ENCODE peak calls at places on chromosomes 12 and 14, in eight cellular contexts. Z, X, F, K, N, Q, C and G are unnamed samples. For H3K4me1, the result is how much of the 10 kb centered on the place peaks cover.

GRCh38 chr14:50631408-50631821 is 36.7 kb downstream of the SAV1 start:
- DNase-seq in Z (no peak), K (no peak), X (no peak), F (no peak), N (no peak), C (no peak), Q (peak), G (no peak)

GRCh38 chr12:53492830-53493609 is 6.2 kb downstream of the MAP3K12 start:
- DNase-seq in Q (peak), X (peak), F (peak), K (peak), Z (peak), N (peak), C (peak), G (peak)

GRCh38 chr14:25150934-25151790 is 101.2 kb upstream of the STXBP6 start:
- DNase-seq in F (no peak), Q (peak), N (no peak), Z (peak), X (no peak), K (peak), C (no peak), G (no peak)

GRCh38 chr12:59632408-59632807 is 36.6 kb downstream of the SLC16A7 start:
- DNase-seq in Z (no peak), F (no peak), C (no peak), Q (no peak), N (no peak), X (no peak), K (no peak), G (peak)

GRCh38 chr12:6323995-6324711 is 13.7 kb downstream of the PLEKHG6 start:
- DNase-seq in N (no peak), F (no peak), X (no peak), Q (no peak), K (no peak), C (no peak), Z (peak), G (no peak)

GRCh38 chr14:22200977-22201605 is 387.9 kb downstream of the DAD1 start:
- DNase-seq in X (no peak), C (no peak), F (no peak), N (no peak), K (peak), Z (peak), Q (peak), G (no peak)

GRCh38 chr12:1313906-1314305 is 280.5 kb downstream of the FBXL14 start:
- DNase-seq in Z (no peak), Q (no peak), C (no peak), K (no peak), X (no peak), N (no peak), F (no peak), G (no peak)

GRCh38 chr12:84661732-84662326 is 250.8 kb downstream of the SLC6A15 start:
- DNase-seq in F (no peak), Q (peak), Z (no peak), N (no peak), X (no peak), C (no peak), K (no peak), G (no peak)

GRCh38 chr14:104356738-104357688 is 218.6 kb downstream of the KIF26A start:
- DNase-seq in C (peak), K (no peak), F (no peak), Q (no peak), Z (no peak), X (no peak), N (no peak), G (no peak)

GRCh38 chr14:23348297-23348655 is 4.4 kb downstream of the SLC22A17 start:
- DNase-seq in K (no peak), C (no peak), Q (no peak), Z (no peak), F (no peak), N (no peak), X (no peak), G (no peak)

GRCh38 chr12:76018111-76018510 is 13.5 kb downstream of the PHLDA1 start:
- DNase-seq in K (peak), Z (peak), C (no peak), N (no peak), Q (peak), F (no peak), X (no peak), G (no peak)

GRCh38 chr14:51501746-51502145 is 150.0 kb upstream of the FRMD6 start:
- DNase-seq in Z (no peak), C (no peak), Q (no peak), X (no peak), N (no peak), F (no peak), K (no peak), G (no peak)

GRCh38 chr14:97625512-97625911 is 828.3 kb downstream of the VRK1 start:
- DNase-seq in Q (no peak), K (no peak), C (no peak), N (no peak), F (no peak), X (no peak), Z (no peak), G (no peak)

GRCh38 chr14:96149131-96149530 is 55.5 kb upstream of the BDKRB2 start:
- DNase-seq in Q (no peak), N (no peak), C (no peak), F (no peak), Z (no peak), K (no peak), X (no peak), G (no peak)

GRCh38 chr12:58026421-58026820 is 85.1 kb downstream of the ATP23 start:
- DNase-seq in F (no peak), N (no peak), X (no peak), Q (no peak), K (no peak), C (no peak), Z (no peak), G (no peak)

GRCh38 chr12:24778486-24779304 is 170.2 kb downstream of the BCAT1 start:
- DNase-seq in Q (peak), N (no peak), X (no peak), F (no peak), C (no peak), K (peak), Z (peak), G (no peak)

GRCh38 chr14:20415723-20416622 is 2.7 kb upstream of the TEP1 start:
- DNase-seq in C (no peak), N (peak), Q (peak), K (peak), X (no peak), Z (peak), F (peak), G (no peak)

GRCh38 chr12:47776471-47777143 is 3.6 kb downstream of the SLC48A1 start:
- DNase-seq in Q (no peak), C (peak), K (no peak), Z (no peak), N (no peak), F (no peak), X (no peak), G (no peak)

GRCh38 chr14:56160058-56160457 is 41.8 kb downstream of the PELI2 start:
- DNase-seq in K (no peak), N (peak), Q (no peak), F (no peak), C (no peak), X (no peak), Z (no peak), G (no peak)

GRCh38 chr14:91354221-91354916 is 63.3 kb downstream of the CCDC88C start:
- DNase-seq in F (no peak), N (no peak), Q (peak), Z (no peak), C (peak), K (no peak), X (no peak), G (no peak)
- H3K4me1 ChIP-seq in F (half or more), N (under half), Q (under half), Z (under half), C (under half), K (under half), X (under half), G (under half)

DNA sequence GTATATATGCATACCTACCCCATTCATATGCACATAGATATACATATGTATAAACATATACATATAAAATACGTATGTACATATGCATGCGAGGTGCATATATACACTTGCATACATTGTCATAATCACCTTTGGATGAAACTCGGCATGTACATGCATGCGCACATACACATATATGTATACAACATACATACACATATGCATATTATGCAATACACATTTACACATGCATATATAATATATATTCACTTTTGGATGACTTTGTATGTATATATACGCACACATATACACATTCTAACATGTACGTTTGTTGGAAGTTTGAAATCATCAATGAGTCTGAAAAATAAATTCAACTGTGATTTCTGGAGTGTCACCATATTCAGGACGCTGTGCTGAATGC is 401.6 kb upstream of the TBX3 start:
- DNase-seq in X (no peak), F (no peak), C (no peak), N (no peak), Z (no peak), K (no peak), Q (no peak), G (no peak)
- TF ChIP-seq CTCF in X (no peak), F (no peak), C (no peak), N (no peak), Z (no peak), K (no peak), Q (no peak), G (no peak)

DNA sequence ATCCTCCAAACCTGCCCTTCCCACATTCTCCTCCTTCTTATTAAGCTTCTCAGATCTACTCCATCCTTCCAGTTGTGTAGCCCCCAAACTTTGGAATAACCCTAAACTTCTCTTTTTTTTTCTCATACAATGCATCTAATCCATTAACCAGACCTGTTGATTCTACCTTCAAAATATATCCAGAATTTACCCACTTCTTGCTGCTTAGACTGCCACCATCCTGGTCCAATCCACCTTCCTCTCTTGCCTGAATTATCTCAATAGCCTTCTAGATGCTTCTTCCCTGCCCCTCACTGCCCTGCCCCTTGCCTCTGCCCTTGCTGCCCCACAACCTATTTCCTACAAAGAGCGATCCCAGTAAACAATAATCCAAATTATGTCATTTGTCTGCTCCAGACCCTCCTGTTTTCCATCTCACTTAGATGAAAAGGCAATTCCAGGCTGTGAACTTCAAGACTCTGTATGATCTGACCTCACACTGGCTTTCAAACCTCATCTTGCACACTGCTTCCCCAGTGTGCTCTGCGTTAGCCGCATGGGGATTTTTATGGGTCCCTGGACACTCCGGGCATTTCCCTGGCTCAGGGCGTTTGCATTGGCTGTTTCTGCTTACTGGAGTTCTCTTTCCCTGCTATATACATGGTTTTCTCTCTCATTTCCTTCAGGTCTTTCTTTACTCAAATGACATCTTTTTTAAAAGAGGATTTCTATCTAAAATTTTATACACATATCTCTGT is 42.6 kb upstream of the HIF1A start:
- DNase-seq in N (no peak), C (no peak), K (no peak), Q (no peak), F (no peak), X (no peak), Z (no peak), G (no peak)
- H3K4me1 ChIP-seq in N (under half), C (under half), K (under half), Q (under half), F (under half), X (under half), Z (under half), G (under half)

DNA sequence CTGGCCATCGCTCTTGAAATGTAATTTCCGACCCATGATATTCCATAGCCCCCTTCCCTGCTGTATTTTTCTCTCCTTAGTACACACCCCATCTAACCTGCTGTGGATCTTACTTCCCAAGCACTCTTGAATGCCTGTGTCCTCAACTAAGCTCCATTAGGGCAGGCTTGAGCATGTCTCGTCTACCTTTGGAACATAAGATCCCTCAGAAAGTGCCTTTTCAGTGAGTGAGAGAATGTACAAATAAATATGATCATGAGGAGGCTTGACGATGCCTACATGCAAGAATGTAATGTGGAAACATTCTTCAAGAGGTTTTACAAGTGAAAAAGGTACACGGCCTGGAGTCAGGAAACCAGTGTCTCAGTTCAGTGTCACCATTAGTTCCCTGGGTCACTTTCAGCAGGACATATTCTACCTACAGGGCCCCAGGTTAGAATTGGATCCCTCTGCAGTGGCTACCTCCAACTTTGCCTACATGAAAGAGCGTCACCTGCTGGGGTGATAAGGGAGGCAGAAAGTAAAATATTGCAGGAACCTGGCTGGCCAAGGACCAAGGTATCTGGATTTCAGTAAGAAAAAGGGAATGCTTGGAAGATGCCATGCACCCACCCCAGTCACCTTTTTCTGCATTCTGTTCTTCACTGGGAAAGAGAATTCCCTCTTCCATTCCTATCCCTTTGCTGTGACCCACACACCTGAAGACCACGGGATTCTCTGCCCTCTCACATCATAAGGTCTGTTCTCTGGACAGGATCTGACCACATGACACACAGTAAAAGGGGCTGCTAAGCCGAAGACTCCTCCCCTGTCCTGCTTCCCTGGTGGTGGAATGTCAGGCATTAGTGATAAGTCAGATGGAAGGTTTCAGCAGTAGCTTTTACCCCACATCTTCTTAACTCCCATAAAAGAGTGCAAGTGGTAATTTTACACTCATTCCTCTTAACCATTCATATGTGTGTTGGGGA is 24.6 kb upstream of the SERPINA1 start:
- DNase-seq in N (no peak), C (no peak), F (no peak), X (no peak), Q (no peak), K (no peak), Z (peak), G (no peak)
- TF ChIP-seq CTCF in N (no peak), C (no peak), F (no peak), X (no peak), Q (peak), K (peak), Z (peak), G (no peak)

GRCh38 chr14:74510211-74510931 is 16.8 kb downstream of the ISCA2 start:
- DNase-seq in K (peak), N (no peak), F (no peak), Q (peak), Z (no peak), X (no peak), C (peak), G (peak)
- H3K4me1 ChIP-seq in K (under half), N (under half), F (under half), Q (under half), Z (under half), X (under half), C (under half), G (under half)

DNA sequence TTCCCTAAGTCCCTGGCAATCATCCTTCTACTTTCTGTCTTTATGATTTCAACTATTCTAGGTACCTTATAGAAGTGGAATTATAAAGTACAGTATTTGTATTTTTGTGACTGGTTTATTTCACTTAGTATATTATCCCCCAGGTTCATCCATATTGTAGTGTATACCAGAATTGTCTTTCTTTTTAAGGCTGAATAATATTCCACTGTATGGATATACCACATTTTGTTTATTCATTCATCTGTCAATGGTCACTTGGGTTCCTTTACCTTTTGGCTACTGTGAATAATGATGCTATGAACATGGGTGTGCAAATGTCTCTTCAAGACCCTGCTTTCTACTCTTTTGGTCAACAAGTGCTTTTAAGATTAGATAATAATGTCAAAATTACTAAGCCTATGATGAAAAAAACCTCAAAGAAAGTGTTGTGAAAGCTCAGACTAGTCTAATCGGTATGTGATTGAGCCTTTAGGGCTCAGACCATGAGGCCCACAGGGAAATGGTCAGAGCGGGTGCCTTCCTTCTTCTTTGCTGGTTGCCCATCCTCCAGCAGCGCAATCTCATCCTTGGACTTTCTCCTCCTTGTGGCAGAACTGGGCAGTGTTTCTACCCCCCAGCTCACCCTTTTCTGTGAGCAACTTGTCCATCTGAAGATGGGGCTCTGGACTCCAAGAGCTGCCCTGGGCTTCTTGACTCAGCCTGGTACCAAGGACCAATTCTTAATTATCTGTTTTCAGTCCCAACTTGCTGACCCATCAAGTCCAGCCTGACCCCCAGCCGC is 105.4 kb downstream of the TTC8 start:
- DNase-seq in N (no peak), K (no peak), Q (no peak), Z (peak), F (no peak), X (no peak), C (no peak), G (no peak)
- TF ChIP-seq CTCF in N (peak), K (no peak), Q (no peak), Z (no peak), F (no peak), X (no peak), C (no peak), G (no peak)